ENCODE peak calls at places on chromosomes 12 and 14, in six cellular contexts. Q, A, G, I, H and N are unnamed samples.

GRCh38 chr12:103841690-103842584 is 903 bp upstream of the NT5DC3 start:
- DNase-seq in H (peak; percentile 75), Q (peak; percentile 45), A (peak; percentile 56), I (peak; percentile 38), G (peak; percentile 94), N (peak; percentile 67)

GRCh38 chr14:99124482-99125104 is 147.4 kb downstream of the BCL11B start:
- DNase-seq in Q (no peak), I (no peak), A (peak; percentile 9), H (peak; percentile 57), G (no peak), N (no peak)

GRCh38 chr14:92734618-92735017 is 13.8 kb downstream of the LGMN start:
- DNase-seq in A (no peak), I (no peak), H (no peak), Q (no peak), G (no peak), N (no peak)

GRCh38 chr12:132117558-132117875 is 26.6 kb downstream of the DDX51 start:
- DNase-seq in G (no peak), Q (no peak), I (no peak), H (no peak), A (no peak), N (no peak)

GRCh38 chr12:116964004-116964739 is 53.4 kb downstream of the FBXW8 start:
- DNase-seq in H (no peak), G (no peak), Q (no peak), A (no peak), I (no peak), N (no peak)

GRCh38 chr12:96047621-96048211 is 12.3 kb upstream of the LTA4H start:
- DNase-seq in I (peak; percentile 48), A (no peak), H (no peak), Q (peak; percentile 37), G (no peak), N (no peak)

GRCh38 chr14:90677484-90678045 is 138.7 kb downstream of the TTC7B start:
- DNase-seq in A (no peak), Q (no peak), H (no peak), G (no peak), I (no peak), N (no peak)

GRCh38 chr12:106058256-106059182 is 80.2 kb downstream of the NUAK1 start:
- DNase-seq in A (no peak), G (no peak), I (no peak), H (no peak), Q (no peak), N (no peak)

GRCh38 chr14:103456167-103456835 is 66.3 kb downstream of the CKB start:
- DNase-seq in I (no peak), A (no peak), G (no peak), H (no peak), Q (no peak), N (no peak)

GRCh38 chr14:94313991-94314655 is 9.0 kb downstream of the SERPINA6 start:
- DNase-seq in H (no peak), A (peak; percentile 17), G (no peak), Q (peak; percentile 82), I (no peak), N (peak; percentile 28)

GRCh38 chr14:89399157-89399556 is 17.9 kb downstream of the FOXN3 start:
- DNase-seq in I (no peak), A (no peak), G (no peak), Q (no peak), H (no peak), N (no peak)

GRCh38 chr12:127393896-127394295 is 873.1 kb upstream of the TMEM132C start:
- DNase-seq in I (no peak), Q (no peak), G (no peak), A (no peak), H (no peak), N (no peak)

GRCh38 chr14:23360496-23360895 is 4.5 kb downstream of the EFS start:
- DNase-seq in H (no peak), Q (no peak), A (no peak), G (no peak), I (no peak), N (no peak)

GRCh38 chr12:122830517-122831214 is 4.6 kb upstream of the HIP1R start:
- DNase-seq in H (no peak), I (no peak), A (peak; percentile 56), Q (no peak), G (no peak), N (no peak)

GRCh38 chr12:60710246-60710645 is 1114.4 kb downstream of the SLC16A7 start:
- DNase-seq in G (no peak), H (no peak), A (no peak), Q (no peak), I (no peak), N (no peak)

GRCh38 chr14:82345149-82345548 is 811.5 kb upstream of the SEL1L start:
- DNase-seq in Q (no peak), G (no peak), H (no peak), A (no peak), I (no peak), N (no peak)

GRCh38 chr14:92317511-92317910 is 5.5 kb upstream of the SLC24A4 start:
- DNase-seq in H (no peak), I (no peak), Q (peak; percentile 28), A (no peak), G (no peak), N (no peak)

GRCh38 chr12:31507966-31508365 is 83.0 kb downstream of the DENND5B start:
- DNase-seq in H (no peak), G (no peak), I (no peak), A (no peak), Q (no peak), N (no peak)

GRCh38 chr14:30551460-30551859 is 7.5 kb upstream of the G2E3 start:
- DNase-seq in H (no peak), Q (no peak), I (no peak), A (no peak), G (no peak), N (no peak)

GRCh38 chr12:105281694-105282049 is 45.7 kb upstream of the APPL2 start:
- DNase-seq in Q (no peak), G (no peak), H (no peak), A (peak; percentile 28), I (no peak), N (no peak)

GRCh38 chr14:72855913-72856312 is 38.0 kb downstream of the DPF3 start:
- DNase-seq in I (no peak), H (no peak), Q (no peak), G (no peak), A (peak; percentile 74), N (no peak)

GRCh38 chr14:44712095-44712822 is 205.2 kb upstream of the FSCB start:
- DNase-seq in Q (no peak), A (no peak), I (no peak), H (no peak), G (no peak), N (no peak)

GRCh38 chr14:93010543-93011541 is 87.9 kb downstream of the CHGA start:
- DNase-seq in I (no peak), G (no peak), A (no peak), Q (no peak), H (no peak), N (no peak)

DNA sequence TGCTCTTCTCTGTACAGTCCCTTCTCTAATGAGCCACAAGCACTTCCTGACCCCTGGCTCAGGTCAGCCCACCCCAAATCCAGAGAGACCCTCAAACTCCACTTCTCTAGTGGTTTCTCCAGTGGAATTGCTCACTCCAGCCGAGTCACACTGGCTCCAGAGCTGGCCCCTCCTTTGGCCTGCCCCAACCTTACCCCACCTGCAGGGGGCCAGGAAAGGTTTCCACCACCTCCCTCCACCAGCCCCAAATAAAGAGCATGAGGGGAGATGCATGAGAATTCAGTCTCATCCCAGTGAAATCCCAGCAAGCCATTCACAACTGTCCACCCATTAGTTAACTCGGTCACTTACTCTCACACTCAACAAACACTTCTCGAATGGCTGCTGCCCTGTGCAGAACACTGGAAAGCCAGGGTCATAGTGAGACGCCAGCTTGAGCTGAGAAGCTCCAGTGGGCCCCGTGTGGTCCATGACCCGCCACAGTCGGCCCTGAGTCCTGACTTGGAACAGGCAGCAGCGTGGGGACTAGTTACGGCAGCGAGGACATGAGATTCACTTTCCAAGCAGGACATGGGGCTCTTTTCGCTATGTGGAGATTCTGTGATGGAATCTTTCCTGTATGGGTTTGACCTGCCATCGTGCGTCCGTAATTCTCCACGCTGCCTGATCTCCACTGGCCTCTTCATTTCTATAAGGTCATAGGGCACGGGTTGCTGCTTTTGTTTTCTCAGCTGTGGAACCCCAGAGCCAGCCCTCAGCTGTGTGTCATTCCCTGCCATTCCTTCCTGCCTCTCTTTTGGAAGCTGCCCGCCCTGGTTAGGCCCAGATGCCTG is 44.2 kb downstream of the SLC6A12 start:
- DNase-seq in Q (no peak), G (no peak), A (no peak), I (no peak), H (no peak), N (no peak)
- TF ChIP-seq CTCF in Q (no peak), G (no peak), A (no peak), I (peak; percentile 1), H (no peak), N (no peak)

DNA sequence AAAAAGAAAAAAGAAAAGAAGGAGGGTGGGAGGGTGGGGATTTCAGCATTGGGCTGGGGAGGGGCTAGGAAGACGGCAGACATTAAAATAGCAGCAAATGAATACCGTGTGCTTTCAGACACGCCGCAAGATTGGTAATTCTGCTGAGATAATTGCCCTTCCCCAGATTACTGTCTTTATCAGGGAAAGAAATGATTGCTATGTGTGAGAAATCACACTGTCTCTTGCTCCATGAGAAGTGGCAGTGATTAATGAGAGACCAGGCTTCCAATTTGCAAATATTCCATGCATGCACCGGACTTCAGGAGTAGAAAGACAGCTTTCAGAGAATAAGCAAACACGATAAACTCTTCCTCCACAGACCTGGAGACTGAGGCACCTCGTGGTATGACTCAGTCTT is 7.6 kb upstream of the KCNA5 start:
- DNase-seq in Q (no peak), H (no peak), A (no peak), I (no peak), G (no peak), N (no peak)
- H3K27ac ChIP-seq in Q (no peak overlapping the region), H (no peak overlapping the region), A (no peak overlapping the region), I (no peak overlapping the region), G (no peak overlapping the region), N (no peak overlapping the region)

GRCh38 chr14:22180045-22180444 is 409.0 kb downstream of the DAD1 start:
- DNase-seq in I (no peak), A (no peak), H (no peak), G (no peak), Q (no peak), N (no peak)

GRCh38 chr14:22177870-22178269 is 411.2 kb downstream of the DAD1 start:
- DNase-seq in H (no peak), A (no peak), G (no peak), I (no peak), Q (no peak), N (no peak)

GRCh38 chr14:22176930-22177329 is 412.1 kb downstream of the DAD1 start:
- DNase-seq in G (no peak), H (no peak), Q (no peak), A (no peak), I (no peak), N (no peak)

GRCh38 chr14:22179190-22179589 is 409.8 kb downstream of the DAD1 start:
- DNase-seq in H (no peak), Q (no peak), A (no peak), G (no peak), I (no peak), N (no peak)

GRCh38 chr14:22178330-22178981 is 410.6 kb downstream of the DAD1 start:
- DNase-seq in A (no peak), Q (peak; percentile 27), G (no peak), H (no peak), I (no peak), N (no peak)
- H3K4me1 ChIP-seq in A (no peaks in the 10 kb centered on the region), Q (no peaks in the 10 kb centered on the region), G (no peaks in the 10 kb centered on the region), H (no peaks in the 10 kb centered on the region), I (no peaks in the 10 kb centered on the region), N (no peaks in the 10 kb centered on the region)

DNA sequence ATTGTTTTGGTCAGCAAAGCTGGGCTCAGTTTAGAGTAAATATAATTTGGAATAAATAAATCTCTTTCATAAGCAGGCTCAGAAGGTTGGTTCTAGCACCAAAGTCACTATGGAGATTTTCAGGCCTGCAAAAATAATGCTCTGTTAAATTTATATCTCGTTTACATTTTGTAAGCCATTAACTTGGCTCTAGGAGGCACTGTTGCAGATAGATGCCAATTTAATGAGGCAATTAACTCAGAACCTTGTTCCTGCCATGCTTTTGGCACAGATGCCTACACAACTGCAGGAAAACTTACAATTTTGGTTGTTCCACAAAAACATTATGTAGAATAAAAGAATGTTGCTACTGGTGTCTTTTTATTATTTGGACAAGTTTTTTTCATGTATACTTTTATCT is 428.1 kb downstream of the FLRT2 start:
- DNase-seq in I (no peak), H (no peak), G (no peak), A (no peak), Q (no peak), N (no peak)
- TF ChIP-seq CTCF in I (no peak), H (no peak), G (no peak), A (no peak), Q (no peak), N (no peak)